ENCODE peak calls at places on chromosomes 7 and 10, in seven cellular contexts. One of them, this sample, is unnamed.
A peak's percentile ranks its signal among the peaks of the same experiment; 100 is the strongest.

GRCh38 chr7:25828468-25828867 is 323.5 kb upstream of the NFE2L3 start:
- DNase-seq in aorta: no peak
- DNase-seq in heart left ventricle: no peak
- DNase-seq in upper lobe of left lung: no peak
- DNase-seq in colonic mucosa: no peak
- DNase-seq in ovary: no peak
- DNase-seq in ascending aorta: no peak
- DNase-seq in this sample: no peak

GRCh38 chr10:117537436-117537903 is 5.1 kb upstream of the EMX2 start:
- DNase-seq in upper lobe of left lung: peak; percentile 89
- DNase-seq in aorta: no peak
- DNase-seq in colonic mucosa: no peak
- DNase-seq in heart left ventricle: no peak
- DNase-seq in ovary: no peak
- DNase-seq in ascending aorta: no peak
- DNase-seq in this sample: no peak

GRCh38 chr10:124292911-124293640 is 125.6 kb downstream of the OAT start:
- DNase-seq in aorta: peak; percentile 67
- DNase-seq in ascending aorta: peak; percentile 48
- DNase-seq in heart left ventricle: no peak
- DNase-seq in ovary: no peak
- DNase-seq in upper lobe of left lung: no peak
- DNase-seq in colonic mucosa: no peak
- DNase-seq in this sample: no peak

GRCh38 chr10:6574777-6575176 is 5.3 kb downstream of the PRKCQ start:
- DNase-seq in aorta: no peak
- DNase-seq in colonic mucosa: no peak
- DNase-seq in heart left ventricle: no peak
- DNase-seq in ovary: no peak
- DNase-seq in upper lobe of left lung: no peak
- DNase-seq in ascending aorta: no peak
- DNase-seq in this sample: no peak

GRCh38 chr7:115009139-115009538 is 87.2 kb downstream of the MDFIC start:
- DNase-seq in ascending aorta: no peak
- DNase-seq in ovary: no peak
- DNase-seq in aorta: no peak
- DNase-seq in upper lobe of left lung: no peak
- DNase-seq in heart left ventricle: no peak
- DNase-seq in colonic mucosa: no peak
- DNase-seq in this sample: no peak

GRCh38 chr10:102175415-102175814 is 23.2 kb downstream of the NOLC1 start:
- DNase-seq in aorta: no peak
- DNase-seq in heart left ventricle: no peak
- DNase-seq in ascending aorta: no peak
- DNase-seq in upper lobe of left lung: no peak
- DNase-seq in ovary: no peak
- DNase-seq in colonic mucosa: no peak
- DNase-seq in this sample: no peak

GRCh38 chr10:120459185-120459584 is 2.2 kb downstream of the PLPP4 start:
- DNase-seq in heart left ventricle: no peak
- DNase-seq in ovary: no peak
- DNase-seq in colonic mucosa: no peak
- DNase-seq in ascending aorta: no peak
- DNase-seq in aorta: no peak
- DNase-seq in upper lobe of left lung: no peak
- DNase-seq in this sample: no peak

GRCh38 chr10:43594944-43595589 is 11.2 kb upstream of the ZNF485 start:
- DNase-seq in upper lobe of left lung: no peak
- DNase-seq in ovary: no peak
- DNase-seq in aorta: no peak
- DNase-seq in heart left ventricle: no peak
- DNase-seq in ascending aorta: no peak
- DNase-seq in colonic mucosa: no peak
- DNase-seq in this sample: no peak

DNA sequence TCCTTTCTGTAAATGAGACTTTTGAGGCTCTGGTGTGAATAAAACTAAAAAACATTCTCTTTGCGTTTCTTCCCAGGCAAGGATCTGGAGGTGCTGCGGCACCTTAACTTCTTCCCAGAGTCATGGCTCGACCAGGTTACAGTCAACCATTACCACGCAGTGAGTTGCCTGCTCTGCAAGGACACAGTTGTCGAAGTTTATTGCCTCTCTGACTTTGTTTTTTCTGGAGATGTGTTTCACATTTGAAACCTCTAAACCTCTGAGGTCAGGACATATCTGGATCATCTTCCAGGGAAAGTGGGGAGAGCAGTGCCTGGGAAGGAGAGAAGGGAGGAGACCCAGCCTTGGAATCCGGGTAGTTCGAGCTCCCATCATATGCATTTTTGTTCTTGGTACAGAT is 43.4 kb upstream of the PLEKHA1 start:
- DNase-seq in ovary: no peak
- DNase-seq in aorta: no peak
- DNase-seq in heart left ventricle: no peak
- DNase-seq in ascending aorta: no peak
- DNase-seq in upper lobe of left lung: no peak
- DNase-seq in colonic mucosa: peak; percentile 15
- DNase-seq in this sample: no peak
- H3K27ac ChIP-seq in ovary: no peak overlapping the region
- H3K27ac ChIP-seq in aorta: no peak overlapping the region
- H3K27ac ChIP-seq in heart left ventricle: no peak overlapping the region
- H3K27ac ChIP-seq in ascending aorta: no peak overlapping the region
- H3K27ac ChIP-seq in upper lobe of left lung: no peak overlapping the region
- H3K27ac ChIP-seq in colonic mucosa: no peak overlapping the region
- H3K27ac ChIP-seq in this sample: no peak overlapping the region

DNA sequence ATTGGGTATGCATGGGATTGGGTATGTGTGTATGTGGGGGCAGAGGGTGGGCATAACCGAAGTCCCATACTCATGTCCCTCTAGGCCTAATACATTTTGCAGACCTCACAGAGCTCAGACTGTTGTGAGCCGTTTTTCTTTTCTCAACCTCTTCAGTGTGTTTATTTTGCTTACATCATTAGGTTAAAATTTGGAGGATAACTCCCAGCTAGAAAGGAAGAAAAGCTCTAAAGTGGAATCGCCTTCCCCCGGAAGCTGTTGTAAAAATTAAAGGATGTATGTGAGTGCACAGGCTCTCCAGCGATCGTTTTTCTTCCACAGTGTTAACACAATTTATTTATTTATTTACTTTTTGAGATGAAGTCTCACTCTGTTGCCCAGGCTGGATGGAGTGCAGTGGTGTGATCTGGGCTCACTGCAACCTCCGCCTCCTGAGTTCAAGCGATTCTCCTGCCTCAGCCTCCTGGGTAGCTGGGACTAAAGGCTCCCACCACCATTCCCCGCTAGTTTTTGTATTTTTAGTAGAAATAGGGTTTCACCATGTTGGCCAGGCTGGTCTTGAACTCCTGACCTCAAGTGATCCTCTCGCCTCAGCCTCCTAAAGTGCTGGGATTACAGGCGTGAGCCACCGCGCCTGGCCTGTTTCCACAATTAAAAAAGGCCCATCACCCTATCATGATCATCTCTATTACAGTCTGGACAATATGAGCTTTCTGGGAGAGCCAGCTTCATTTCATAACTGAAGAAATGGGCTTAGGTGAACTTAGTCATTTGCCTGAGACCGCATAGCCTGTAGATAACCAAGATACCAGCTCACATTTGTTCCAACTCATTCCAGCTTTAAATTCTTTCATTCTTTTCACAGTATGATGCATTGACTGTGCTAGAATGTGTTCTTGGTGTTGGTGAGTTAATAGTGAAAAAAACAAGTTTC is 1.7 kb upstream of the H2AZ2 start:
- DNase-seq in heart left ventricle: no peak
- DNase-seq in aorta: no peak
- DNase-seq in upper lobe of left lung: no peak
- DNase-seq in ascending aorta: no peak
- DNase-seq in ovary: no peak
- DNase-seq in colonic mucosa: no peak
- DNase-seq in this sample: no peak
- H3K4me3 ChIP-seq in heart left ventricle: no peak overlapping the region
- H3K4me3 ChIP-seq in aorta: no peak overlapping the region
- H3K4me3 ChIP-seq in upper lobe of left lung: no peak overlapping the region
- H3K4me3 ChIP-seq in ascending aorta: no peak overlapping the region
- H3K4me3 ChIP-seq in ovary: no peak overlapping the region
- H3K4me3 ChIP-seq in colonic mucosa: no peak overlapping the region
- H3K4me3 ChIP-seq in this sample: peak overlapping the region; percentile 68

GRCh38 chr10:44977287-44978212 is 1.1 kb downstream of the DEPP1 start:
- DNase-seq in colonic mucosa: no peak
- DNase-seq in heart left ventricle: peak; percentile 48
- DNase-seq in upper lobe of left lung: peak; percentile 84
- DNase-seq in ovary: no peak
- DNase-seq in ascending aorta: no peak
- DNase-seq in aorta: no peak
- DNase-seq in this sample: no peak
- H3K4me1 ChIP-seq in colonic mucosa: peaks cover 23% of the 10 kb centered on the region
- H3K4me1 ChIP-seq in heart left ventricle: peaks cover 59% of the 10 kb centered on the region
- H3K4me1 ChIP-seq in upper lobe of left lung: peaks cover 68% of the 10 kb centered on the region
- H3K4me1 ChIP-seq in ovary: peaks cover 39% of the 10 kb centered on the region
- H3K4me1 ChIP-seq in ascending aorta: peaks cover 49% of the 10 kb centered on the region
- H3K4me1 ChIP-seq in aorta: no peaks in the 10 kb centered on the region
- H3K4me1 ChIP-seq in this sample: peaks cover 30% of the 10 kb centered on the region

DNA sequence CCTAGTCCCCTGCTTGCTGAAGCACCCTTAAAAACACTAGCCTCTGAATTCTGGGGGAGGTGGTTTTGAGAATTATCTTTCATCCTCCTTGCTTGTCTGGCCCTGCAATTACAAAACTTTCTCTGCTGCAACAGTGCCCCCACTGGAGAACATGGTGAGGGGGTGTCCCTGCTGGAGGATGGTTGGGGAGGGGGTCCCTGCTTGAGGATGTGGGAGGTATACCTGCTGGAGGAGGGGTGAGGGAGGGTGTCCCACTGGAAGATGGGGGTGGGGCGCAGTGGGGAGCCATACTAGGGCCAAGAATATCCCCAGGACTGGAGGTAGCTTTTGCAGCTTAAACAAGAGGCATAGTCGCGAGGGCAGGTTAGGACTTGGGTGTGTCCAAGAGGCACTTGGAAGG is 3.2 kb upstream of the POLM start:
- DNase-seq in upper lobe of left lung: no peak
- DNase-seq in heart left ventricle: peak; percentile 22
- DNase-seq in colonic mucosa: no peak
- DNase-seq in aorta: peak; percentile 67
- DNase-seq in ovary: no peak
- DNase-seq in ascending aorta: no peak
- DNase-seq in this sample: no peak
- H3K27ac ChIP-seq in upper lobe of left lung: peak overlapping the region; percentile 42
- H3K27ac ChIP-seq in heart left ventricle: no peak overlapping the region
- H3K27ac ChIP-seq in colonic mucosa: no peak overlapping the region
- H3K27ac ChIP-seq in aorta: peak overlapping the region; percentile 84
- H3K27ac ChIP-seq in ovary: no peak overlapping the region
- H3K27ac ChIP-seq in ascending aorta: peak overlapping the region; percentile 100
- H3K27ac ChIP-seq in this sample: peak overlapping the region; percentile 10

DNA sequence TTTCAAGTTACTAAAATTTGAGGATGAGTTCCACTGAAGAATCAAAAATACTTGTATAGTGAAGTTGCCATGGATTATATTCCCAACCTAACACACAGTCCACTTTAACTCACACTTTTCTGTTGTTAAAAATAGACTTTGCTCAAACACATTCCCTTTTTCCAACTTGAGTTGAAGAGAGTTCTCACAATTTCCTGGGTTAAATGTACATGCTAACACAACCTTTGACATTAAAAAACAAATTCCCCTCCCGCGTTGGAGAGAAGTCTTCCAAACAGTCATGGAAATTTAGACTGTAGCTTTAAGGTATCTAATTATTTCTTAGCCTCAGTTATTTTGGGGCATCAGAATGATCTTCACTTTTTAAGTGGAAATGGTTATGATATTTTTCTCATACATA is 27.1 kb downstream of the SKIDA1 start:
- DNase-seq in aorta: no peak
- DNase-seq in upper lobe of left lung: no peak
- DNase-seq in colonic mucosa: no peak
- DNase-seq in ovary: no peak
- DNase-seq in ascending aorta: no peak
- DNase-seq in heart left ventricle: no peak
- DNase-seq in this sample: no peak
- H3K4me3 ChIP-seq in aorta: no peak overlapping the region
- H3K4me3 ChIP-seq in upper lobe of left lung: no peak overlapping the region
- H3K4me3 ChIP-seq in colonic mucosa: no peak overlapping the region
- H3K4me3 ChIP-seq in ovary: no peak overlapping the region
- H3K4me3 ChIP-seq in ascending aorta: no peak overlapping the region
- H3K4me3 ChIP-seq in heart left ventricle: no peak overlapping the region
- H3K4me3 ChIP-seq in this sample: no peak overlapping the region

GRCh38 chr7:6385909-6386560 is 61.7 kb downstream of the DAGLB start:
- DNase-seq in ovary: no peak
- DNase-seq in heart left ventricle: no peak
- DNase-seq in upper lobe of left lung: no peak
- DNase-seq in ascending aorta: no peak
- DNase-seq in aorta: no peak
- DNase-seq in colonic mucosa: no peak
- DNase-seq in this sample: no peak
- H3K4me1 ChIP-seq in ovary: peaks cover 18% of the 10 kb centered on the region
- H3K4me1 ChIP-seq in heart left ventricle: peaks cover 32% of the 10 kb centered on the region
- H3K4me1 ChIP-seq in upper lobe of left lung: peaks cover 71% of the 10 kb centered on the region
- H3K4me1 ChIP-seq in ascending aorta: peaks cover 48% of the 10 kb centered on the region
- H3K4me1 ChIP-seq in aorta: peaks cover 8% of the 10 kb centered on the region
- H3K4me1 ChIP-seq in colonic mucosa: peaks cover 26% of the 10 kb centered on the region
- H3K4me1 ChIP-seq in this sample: peaks cover 23% of the 10 kb centered on the region

DNA sequence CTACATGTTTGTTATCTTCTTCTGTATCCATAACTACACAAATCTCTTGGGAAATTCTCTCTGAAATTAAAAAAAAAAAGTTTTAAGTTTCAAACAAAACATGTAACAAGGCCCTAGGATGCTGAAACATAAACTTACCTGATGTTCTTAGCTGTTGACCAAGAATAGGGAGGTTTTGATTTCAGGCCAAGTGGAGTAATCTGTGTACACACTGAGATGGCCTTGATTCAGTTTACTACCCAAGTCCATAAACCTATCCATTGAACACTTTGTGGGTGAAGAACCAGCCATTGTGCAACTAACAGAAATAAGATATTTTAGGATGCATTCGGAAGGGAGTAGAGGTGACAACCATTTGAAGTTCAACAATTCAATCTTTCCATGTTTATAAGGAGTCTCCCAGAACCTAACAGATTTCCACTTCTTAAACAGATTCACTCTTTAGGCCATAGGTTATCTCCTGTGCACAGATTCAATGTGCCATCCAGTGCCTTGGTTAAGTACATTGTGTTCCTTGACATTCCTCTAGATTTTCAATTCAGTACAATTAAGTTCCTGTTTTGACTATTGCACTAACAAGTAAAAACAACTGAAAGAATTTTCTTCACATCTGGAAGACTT is 143.1 kb downstream of the CRPPA start:
- DNase-seq in heart left ventricle: no peak
- DNase-seq in aorta: no peak
- DNase-seq in upper lobe of left lung: no peak
- DNase-seq in ascending aorta: no peak
- DNase-seq in colonic mucosa: no peak
- DNase-seq in ovary: no peak
- DNase-seq in this sample: no peak
- H3K27ac ChIP-seq in heart left ventricle: no peak overlapping the region
- H3K27ac ChIP-seq in aorta: no peak overlapping the region
- H3K27ac ChIP-seq in upper lobe of left lung: no peak overlapping the region
- H3K27ac ChIP-seq in ascending aorta: no peak overlapping the region
- H3K27ac ChIP-seq in colonic mucosa: no peak overlapping the region
- H3K27ac ChIP-seq in ovary: no peak overlapping the region
- H3K27ac ChIP-seq in this sample: no peak overlapping the region

This sample was measured in breast epithelium.